ENCODE peak calls at places on chromosomes 2 and 18, in nine cellular contexts. One of them, this sample, is unnamed.

GRCh38 chr2:132824716-132825115 is 154.7 kb upstream of the LYPD1 start:
- DNase-seq in IMR-90: peak; percentile 77
- DNase-seq in activated CD8-positive, alpha-beta memory T cell treated with anti-CD3 and anti-CD28 coated beads for 4 hours: no peak
- DNase-seq in GF-D8: no peak
- DNase-seq in NCI-H1105 treated with DMSO at 0.1 percent for 48 hours: no peak
- DNase-seq in fibroblast of the conjunctiva: no peak
- DNase-seq in ELR: peak; percentile 69
- DNase-seq in heart right ventricle: no peak
- DNase-seq in adrenal gland: no peak
- DNase-seq in this sample: no peak

GRCh38 chr18:31170335-31170734 is 7.7 kb upstream of the DSC1 start:
- DNase-seq in fibroblast of the conjunctiva: no peak
- DNase-seq in NCI-H1105 treated with DMSO at 0.1 percent for 48 hours: no peak
- DNase-seq in activated CD8-positive, alpha-beta memory T cell treated with anti-CD3 and anti-CD28 coated beads for 4 hours: no peak
- DNase-seq in ELR: no peak
- DNase-seq in GF-D8: no peak
- DNase-seq in IMR-90: no peak
- DNase-seq in adrenal gland: no peak
- DNase-seq in heart right ventricle: no peak
- DNase-seq in this sample: no peak

GRCh38 chr2:46145840-46146239 is 151.4 kb upstream of the EPAS1 start:
- DNase-seq in GF-D8: no peak
- DNase-seq in NCI-H1105 treated with DMSO at 0.1 percent for 48 hours: no peak
- DNase-seq in ELR: no peak
- DNase-seq in fibroblast of the conjunctiva: no peak
- DNase-seq in heart right ventricle: no peak
- DNase-seq in activated CD8-positive, alpha-beta memory T cell treated with anti-CD3 and anti-CD28 coated beads for 4 hours: no peak
- DNase-seq in IMR-90: no peak
- DNase-seq in adrenal gland: no peak
- DNase-seq in this sample: no peak

GRCh38 chr18:8480506-8481328 is 128.5 kb upstream of the RAB12 start:
- DNase-seq in adrenal gland: peak; percentile 33
- DNase-seq in activated CD8-positive, alpha-beta memory T cell treated with anti-CD3 and anti-CD28 coated beads for 4 hours: no peak
- DNase-seq in IMR-90: peak; percentile 73
- DNase-seq in ELR: peak; percentile 70
- DNase-seq in heart right ventricle: peak; percentile 58
- DNase-seq in GF-D8: no peak
- DNase-seq in fibroblast of the conjunctiva: peak; percentile 28
- DNase-seq in NCI-H1105 treated with DMSO at 0.1 percent for 48 hours: no peak
- DNase-seq in this sample: no peak

GRCh38 chr2:85309699-85310321 is 18.0 kb downstream of the TGOLN2 start:
- DNase-seq in adrenal gland: peak; percentile 27
- DNase-seq in GF-D8: peak; percentile 45
- DNase-seq in NCI-H1105 treated with DMSO at 0.1 percent for 48 hours: no peak
- DNase-seq in heart right ventricle: no peak
- DNase-seq in IMR-90: no peak
- DNase-seq in fibroblast of the conjunctiva: no peak
- DNase-seq in ELR: no peak
- DNase-seq in activated CD8-positive, alpha-beta memory T cell treated with anti-CD3 and anti-CD28 coated beads for 4 hours: no peak
- DNase-seq in this sample: peak; percentile 81

GRCh38 chr2:172280820-172281454 is 146.4 kb upstream of the ITGA6 start:
- DNase-seq in IMR-90: no peak
- DNase-seq in fibroblast of the conjunctiva: no peak
- DNase-seq in NCI-H1105 treated with DMSO at 0.1 percent for 48 hours: no peak
- DNase-seq in GF-D8: peak; percentile 60
- DNase-seq in heart right ventricle: peak; percentile 18
- DNase-seq in activated CD8-positive, alpha-beta memory T cell treated with anti-CD3 and anti-CD28 coated beads for 4 hours: no peak
- DNase-seq in adrenal gland: peak; percentile 33
- DNase-seq in ELR: no peak
- DNase-seq in this sample: peak; percentile 93

GRCh38 chr2:3470166-3470651 is 49.1 kb downstream of the ADI1 start:
- DNase-seq in NCI-H1105 treated with DMSO at 0.1 percent for 48 hours: no peak
- DNase-seq in GF-D8: no peak
- DNase-seq in IMR-90: peak; percentile 92
- DNase-seq in adrenal gland: peak; percentile 46
- DNase-seq in heart right ventricle: peak; percentile 79
- DNase-seq in activated CD8-positive, alpha-beta memory T cell treated with anti-CD3 and anti-CD28 coated beads for 4 hours: no peak
- DNase-seq in ELR: peak; percentile 81
- DNase-seq in fibroblast of the conjunctiva: peak; percentile 68
- DNase-seq in this sample: no peak

GRCh38 chr2:54240515-54241219 is 15.4 kb downstream of the TSPYL6 start:
- DNase-seq in adrenal gland: no peak
- DNase-seq in ELR: peak; percentile 53
- DNase-seq in fibroblast of the conjunctiva: peak; percentile 9
- DNase-seq in IMR-90: peak; percentile 75
- DNase-seq in NCI-H1105 treated with DMSO at 0.1 percent for 48 hours: no peak
- DNase-seq in GF-D8: no peak
- DNase-seq in heart right ventricle: no peak
- DNase-seq in activated CD8-positive, alpha-beta memory T cell treated with anti-CD3 and anti-CD28 coated beads for 4 hours: no peak
- DNase-seq in this sample: no peak

GRCh38 chr2:121128741-121129659 is 156.0 kb downstream of the TFCP2L1 start:
- DNase-seq in ELR: peak; percentile 31
- DNase-seq in fibroblast of the conjunctiva: no peak
- DNase-seq in activated CD8-positive, alpha-beta memory T cell treated with anti-CD3 and anti-CD28 coated beads for 4 hours: no peak
- DNase-seq in heart right ventricle: peak; percentile 25
- DNase-seq in IMR-90: no peak
- DNase-seq in NCI-H1105 treated with DMSO at 0.1 percent for 48 hours: no peak
- DNase-seq in GF-D8: no peak
- DNase-seq in adrenal gland: peak; percentile 25
- DNase-seq in this sample: peak; percentile 28

This sample was measured in HL-60.